ENCODE peak calls at places on chromosomes 16 and 17, in seven cellular contexts. A is K562; U is fibroblast of villous mesenchyme; H is SJSA1; I is CD8-positive, alpha-beta memory T cell; Y is GM06990; P is endothelial cell of umbilical vein. O is an unnamed sample.

GRCh38 chr16:80197790-80198201 is 343.0 kb upstream of the DYNLRB2 start:
- DNase-seq in A (no peak), U (peak; percentile 76), H (peak; percentile 96), I (no peak), Y (no peak), P (peak; percentile 91), O (peak; percentile 86)

GRCh38 chr17:22145605-22146178 is 453.4 kb downstream of the KCNJ18 start:
- DNase-seq in A (no peak), U (no peak), H (no peak), I (no peak), Y (no peak), P (no peak), O (no peak)

GRCh38 chr16:86732621-86733297 is 154.4 kb downstream of the FOXL1 start:
- DNase-seq in A (no peak), U (peak; percentile 4), H (peak; percentile 21), I (no peak), Y (no peak), P (peak; percentile 37), O (peak; percentile 29)

GRCh38 chr16:84460406-84461028 is 43.9 kb downstream of the MEAK7 start:
- DNase-seq in A (no peak), U (no peak), H (no peak), I (no peak), Y (no peak), P (no peak), O (no peak)

GRCh38 chr16:22813946-22814325 is at the start of gene HS3ST2:
- DNase-seq in A (no peak), U (peak; percentile 1), H (no peak), I (no peak), Y (peak; percentile 13), P (no peak), O (peak; percentile 93)

GRCh38 chr17:3385869-3386816 is at the start of gene OR3A2:
- DNase-seq in A (no peak), U (no peak), H (no peak), I (peak; percentile 12), Y (no peak), P (no peak), O (no peak)

GRCh38 chr17:68771867-68772515 is 170.8 kb upstream of the FAM20A start:
- DNase-seq in A (peak; percentile 23), U (peak; percentile 82), H (peak; percentile 72), I (no peak), Y (peak; percentile 42), P (peak; percentile 82), O (peak; percentile 75)

GRCh38 chr17:81427446-81428120 is 32.3 kb downstream of the BAHCC1 start:
- DNase-seq in A (no peak), U (no peak), H (no peak), I (no peak), Y (no peak), P (no peak), O (peak; percentile 21)

GRCh38 chr16:22188267-22188594 is 17.8 kb upstream of the EEF2K start:
- DNase-seq in A (no peak), U (no peak), H (no peak), I (no peak), Y (no peak), P (no peak), O (no peak)

GRCh38 chr16:54027126-54027922 is 259.3 kb downstream of the IRX3 start:
- DNase-seq in A (no peak), U (peak; percentile 88), H (no peak), I (no peak), Y (no peak), P (peak; percentile 31), O (peak; percentile 41)

GRCh38 chr17:3029213-3029913 is 34.0 kb downstream of the OR1D5 start:
- DNase-seq in A (no peak), U (no peak), H (no peak), I (no peak), Y (no peak), P (no peak), O (no peak)

GRCh38 chr16:16175296-16175695 is 48.0 kb downstream of the ABCC6 start:
- DNase-seq in A (no peak), U (no peak), H (no peak), I (no peak), Y (no peak), P (no peak), O (no peak)

GRCh38 chr16:89577055-89577759 is 1.6 kb downstream of the CPNE7 start:
- DNase-seq in A (no peak), U (no peak), H (no peak), I (no peak), Y (no peak), P (no peak), O (no peak)

GRCh38 chr17:6526362-6527152 is 29.8 kb downstream of the PITPNM3 start:
- DNase-seq in A (no peak), U (peak; percentile 14), H (no peak), I (no peak), Y (no peak), P (no peak), O (peak; percentile 45)

GRCh38 chr17:38579934-38580333 is 25.8 kb downstream of the SRCIN1 start:
- DNase-seq in A (peak; percentile 80), U (peak; percentile 10), H (no peak), I (no peak), Y (no peak), P (no peak), O (peak; percentile 53)

GRCh38 chr17:39564201-39564828 is 43.4 kb downstream of the NEUROD2 start:
- DNase-seq in A (peak; percentile 52), U (no peak), H (no peak), I (no peak), Y (no peak), P (no peak), O (no peak)

GRCh38 chr16:2022723-2023097 is 3.1 kb downstream of the NPW start:
- DNase-seq in A (peak; percentile 69), U (peak; percentile 81), H (no peak), I (no peak), Y (no peak), P (no peak), O (peak; percentile 64)

GRCh38 chr17:27496501-27496943 is 40.3 kb downstream of the KSR1 start:
- DNase-seq in A (no peak), U (no peak), H (no peak), I (no peak), Y (no peak), P (no peak), O (no peak)

GRCh38 chr17:33871720-33872535 is 383.2 kb upstream of the CCL2 start:
- DNase-seq in A (peak; percentile 89), U (no peak), H (peak; percentile 4), I (no peak), Y (no peak), P (no peak), O (no peak)

GRCh38 chr17:43020789-43021738 is 1.1 kb downstream of the VAT1 start:
- DNase-seq in A (peak; percentile 85), U (peak; percentile 83), H (peak; percentile 82), I (no peak), Y (no peak), P (peak; percentile 72), O (peak; percentile 90)

GRCh38 chr16:2159052-2159838 is 3.7 kb downstream of the TRAF7 start:
- DNase-seq in A (no peak), U (peak; percentile 90), H (no peak), I (no peak), Y (no peak), P (peak; percentile 80), O (no peak)

GRCh38 chr16:16025214-16025968 is 76.0 kb downstream of the ABCC1 start:
- DNase-seq in A (peak; percentile 24), U (peak; percentile 76), H (peak; percentile 82), I (peak; percentile 35), Y (peak; percentile 50), P (peak; percentile 89), O (peak; percentile 86)

GRCh38 chr16:85798283-85798776 is 1.0 kb downstream of the EMC8 start:
- DNase-seq in A (no peak), U (peak; percentile 20), H (no peak), I (no peak), Y (no peak), P (no peak), O (no peak)

DNA sequence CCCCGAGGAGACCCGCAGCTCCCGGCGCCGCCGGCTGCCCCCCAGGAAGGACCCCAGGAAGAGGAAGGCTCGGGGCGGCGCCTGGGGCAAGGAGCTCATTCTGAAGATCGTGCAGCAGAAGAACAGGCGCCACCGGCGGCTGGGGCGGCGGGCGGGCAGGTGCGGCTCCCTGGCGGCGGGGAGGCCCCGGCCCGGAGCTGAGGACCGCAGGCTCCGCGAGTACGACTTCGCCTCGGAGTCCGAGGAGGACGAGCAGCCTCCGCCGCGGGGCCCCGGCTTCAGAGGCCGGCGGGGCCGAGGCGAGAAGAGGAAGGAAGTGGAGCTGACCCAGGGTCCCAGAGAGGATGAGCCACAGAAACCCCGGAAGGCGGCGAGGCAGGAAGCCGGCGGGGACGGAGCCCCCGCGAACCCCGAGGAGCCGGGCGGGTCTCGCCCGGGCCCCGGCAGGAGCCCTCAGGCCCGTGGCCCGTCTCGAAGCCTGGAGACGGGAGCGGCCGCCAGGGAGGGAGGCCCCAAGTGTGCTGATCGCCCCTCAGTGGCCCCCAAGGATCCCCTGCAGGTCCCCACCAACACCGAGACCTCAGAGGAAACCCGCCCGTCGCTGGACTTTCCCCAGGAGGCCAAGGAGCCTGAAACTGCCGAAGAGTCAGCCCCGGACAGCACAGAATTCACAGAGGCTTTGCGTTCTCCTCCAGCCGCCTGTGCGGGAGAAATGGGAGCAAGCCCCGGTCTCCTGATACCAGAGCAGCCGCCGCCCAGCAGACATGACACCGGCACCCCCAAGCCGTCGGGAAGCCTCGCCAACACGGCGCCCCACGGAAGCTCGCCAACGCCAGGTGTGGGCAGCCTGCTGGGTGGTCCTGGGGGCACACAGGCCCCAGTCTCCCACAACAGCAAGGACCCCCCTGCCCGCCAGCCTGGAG is 22.3 kb upstream of the ZFPM1 start:
- DNase-seq in A (peak; percentile 51), U (no peak), H (no peak), I (peak; percentile 42), Y (peak; percentile 57), P (peak; percentile 28), O (no peak)
- H3K4me3 ChIP-seq in A (peak overlapping the region; percentile 9), U (peak overlapping the region; percentile 9), H (no peak overlapping the region), I (peak overlapping the region; percentile 45), Y (peak overlapping the region; percentile 64), P (peak overlapping the region; percentile 48), O (no peak overlapping the region)

GRCh38 chr17:15966879-15967248 is 21.9 kb downstream of the ADORA2B start:
- DNase-seq in A (peak; percentile 21), U (no peak), H (no peak), I (no peak), Y (no peak), P (no peak), O (no peak)
- H3K4me3 ChIP-seq in A (no peak overlapping the region), U (no peak overlapping the region), H (no peak overlapping the region), I (peak overlapping the region; percentile 6), Y (no peak overlapping the region), P (no peak overlapping the region), O (no peak overlapping the region)

GRCh38 chr17:77212833-77213777 is 72.3 kb downstream of the SEC14L1 start:
- DNase-seq in A (no peak), U (no peak), H (no peak), I (no peak), Y (no peak), P (no peak), O (no peak)
- H3K4me3 ChIP-seq in A (no peak overlapping the region), U (no peak overlapping the region), H (no peak overlapping the region), I (no peak overlapping the region), Y (no peak overlapping the region), P (no peak overlapping the region), O (no peak overlapping the region)

DNA sequence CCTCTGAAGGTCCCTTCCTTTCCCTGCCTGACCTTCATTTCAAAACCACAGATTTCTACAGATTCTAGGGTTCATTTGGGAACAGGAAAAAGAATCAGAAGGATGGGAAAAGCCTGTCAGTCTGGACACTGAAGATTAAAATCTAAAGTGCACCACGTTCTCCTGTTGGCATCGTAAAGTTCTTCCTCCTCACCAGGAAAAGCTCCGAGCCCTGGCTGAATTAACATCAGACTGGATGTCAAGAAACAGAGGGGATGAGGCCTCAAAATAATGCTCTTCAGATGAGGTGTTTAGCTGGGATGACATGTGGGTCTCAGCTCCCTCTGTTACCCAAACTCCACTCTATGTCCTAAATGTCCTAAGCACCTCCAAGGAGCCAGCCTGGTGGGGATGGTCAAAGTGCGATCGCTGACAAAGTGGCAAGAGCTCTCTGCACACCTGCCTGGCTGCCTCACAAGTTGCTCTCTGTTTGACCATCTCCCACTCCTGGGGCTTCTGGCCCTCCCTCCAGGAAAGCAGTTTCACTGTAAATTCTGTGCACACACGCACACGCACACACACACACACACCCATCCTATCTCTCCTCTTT is 1.9 kb downstream of the PITPNA start:
- DNase-seq in A (no peak), U (no peak), H (no peak), I (no peak), Y (no peak), P (peak; percentile 29), O (no peak)
- H3K4me3 ChIP-seq in A (no peak overlapping the region), U (peak overlapping the region; percentile 76), H (no peak overlapping the region), I (no peak overlapping the region), Y (peak overlapping the region; percentile 84), P (no peak overlapping the region), O (peak overlapping the region; percentile 71)

O was measured in foreskin fibroblast.